ENCODE peak calls at places on chromosome 9, in nine cellular contexts. Q is endothelial cell; J is CD8-positive, alpha-beta memory T cell; G is SJSA1; M is posterior vena cava; N is mesenteric fat pad; K is activated CD4-positive, alpha-beta T cell treated with anti-CD3 and anti-CD28 coated beads, Interleukin-2, amount 50 U/mL, for 4 hours; V is cerebellum; P is iPS-NIHi11. F is an unnamed sample.

GRCh38 chr9:133718533-133719315 is 19.4 kb downstream of the SARDH start:
- DNase-seq in J (no peak), M (no peak), Q (no peak), P (no peak), N (no peak), K (no peak), V (no peak), G (no peak), F (no peak)

GRCh38 chr9:86730165-86730928 is 217.0 kb downstream of the GAS1 start:
- DNase-seq in K (no peak), M (no peak), N (no peak), Q (no peak), J (no peak), P (no peak), V (no peak), G (no peak), F (no peak)

GRCh38 chr9:82363236-82363635 is 374.7 kb downstream of the SPATA31D1 start:
- DNase-seq in G (no peak), J (no peak), V (no peak), N (no peak), M (no peak), Q (no peak), K (no peak), P (no peak), F (no peak)

GRCh38 chr9:77417570-77417969 is 230.6 kb downstream of the GNA14 start:
- DNase-seq in M (no peak), V (no peak), Q (no peak), N (no peak), G (no peak), P (no peak), J (no peak), K (no peak), F (no peak)

GRCh38 chr9:101705135-101705661 is 33.2 kb downstream of the GRIN3A start:
- DNase-seq in V (peak; percentile 24), P (peak; percentile 37), J (no peak), M (no peak), Q (peak; percentile 43), G (no peak), N (no peak), K (peak; percentile 8), F (peak; percentile 1)

GRCh38 chr9:13928988-13929387 is 385.0 kb downstream of the NFIB start:
- DNase-seq in V (no peak), N (no peak), M (no peak), G (no peak), P (no peak), J (no peak), K (no peak), Q (no peak), F (no peak)

GRCh38 chr9:75739884-75740611 is 150.4 kb upstream of the PCSK5 start:
- DNase-seq in Q (no peak), J (no peak), M (peak; percentile 63), K (no peak), G (no peak), N (no peak), V (no peak), P (no peak), F (no peak)

GRCh38 chr9:136079211-136079915 is 15.7 kb downstream of the NACC2 start:
- DNase-seq in P (no peak), J (peak; percentile 43), M (peak; percentile 75), Q (no peak), V (no peak), G (no peak), N (no peak), K (no peak), F (no peak)

GRCh38 chr9:113614843-113615648 is 151.5 kb downstream of the RGS3 start:
- DNase-seq in K (no peak), P (no peak), V (no peak), Q (no peak), G (no peak), N (no peak), M (peak; percentile 92), J (no peak), F (no peak)

GRCh38 chr9:17057729-17058128 is 77.1 kb upstream of the CNTLN start:
- DNase-seq in M (no peak), N (no peak), G (no peak), P (no peak), Q (no peak), V (no peak), J (no peak), K (no peak), F (no peak)

GRCh38 chr9:131545003-131545785 is at the start of gene PRRT1B:
- DNase-seq in J (no peak), M (peak; percentile 82), K (no peak), V (no peak), N (no peak), Q (no peak), P (peak; percentile 79), G (no peak), F (no peak)

F was measured in T-cell.